ENCODE peak calls at places on chromosomes 11 and 22, in ten cellular contexts. E, V, L, K, Y, P, R, Q, G and O are unnamed samples.

GRCh38 chr11:47270331-47271271 is 668 bp downstream of the MADD start:
- DNase-seq in L (no peak), V (no peak), K (no peak), G (no peak), P (peak), R (peak), E (peak), Y (no peak), Q (no peak), O (no peak)

GRCh38 chr11:104928831-104929230 is 30.6 kb upstream of the CASP12 start:
- DNase-seq in G (no peak), V (no peak), R (no peak), K (no peak), E (no peak), L (no peak), P (no peak), Y (no peak), Q (no peak), O (no peak)

GRCh38 chr11:59556115-59556882 is 45.0 kb downstream of the OR4D9 start:
- DNase-seq in P (peak), V (no peak), Q (no peak), E (peak), K (no peak), L (peak), Y (peak), R (no peak), G (no peak), O (peak)

GRCh38 chr22:42813501-42813900 is 43.6 kb downstream of the ARFGAP3 start:
- DNase-seq in E (no peak), Y (no peak), Q (no peak), V (no peak), K (no peak), L (peak), P (no peak), G (no peak), R (no peak), O (no peak)

GRCh38 chr22:27460596-27461347 is 340.8 kb downstream of the MN1 start:
- DNase-seq in L (no peak), R (no peak), G (no peak), K (no peak), Y (peak), V (no peak), E (no peak), P (peak), Q (peak), O (no peak)

GRCh38 chr22:25777870-25778269 is 35.9 kb downstream of the MYO18B start:
- DNase-seq in E (peak), L (no peak), Q (no peak), R (no peak), V (no peak), K (no peak), Y (no peak), P (peak), G (peak), O (peak)

GRCh38 chr22:44179196-44179988 is 1.3 kb upstream of the PARVG start:
- DNase-seq in P (no peak), R (no peak), Q (no peak), V (no peak), K (no peak), E (no peak), Y (no peak), G (no peak), L (no peak), O (no peak)

GRCh38 chr11:122836916-122837315 is 1.4 kb upstream of the CRTAM start:
- DNase-seq in Y (no peak), R (no peak), L (no peak), K (no peak), E (no peak), Q (no peak), G (no peak), P (no peak), V (no peak), O (no peak)

GRCh38 chr11:117992136-117992535 is 5.9 kb downstream of the IL10RA start:
- DNase-seq in Q (no peak), G (no peak), Y (no peak), K (no peak), V (no peak), E (no peak), L (no peak), R (no peak), P (no peak), O (no peak)

GRCh38 chr11:14184548-14184947 is 174.4 kb downstream of the RRAS2 start:
- DNase-seq in Q (no peak), Y (no peak), K (peak), E (no peak), L (no peak), G (no peak), R (no peak), P (no peak), V (no peak), O (no peak)

GRCh38 chr11:102269927-102270326 is 47.4 kb upstream of the BIRC3 start:
- DNase-seq in K (no peak), G (no peak), V (no peak), Y (no peak), Q (no peak), R (no peak), E (no peak), P (peak), L (no peak), O (no peak)

GRCh38 chr11:17298302-17298701 is 21.8 kb downstream of the NUCB2 start:
- DNase-seq in R (peak), Q (no peak), Y (no peak), K (no peak), G (no peak), L (no peak), E (no peak), V (no peak), P (no peak), O (no peak)

GRCh38 chr22:46649176-46650077 is 29.2 kb downstream of the GRAMD4 start:
- DNase-seq in L (no peak), V (peak), K (no peak), Y (no peak), E (peak), G (no peak), Q (no peak), P (no peak), R (no peak), O (no peak)

DNA sequence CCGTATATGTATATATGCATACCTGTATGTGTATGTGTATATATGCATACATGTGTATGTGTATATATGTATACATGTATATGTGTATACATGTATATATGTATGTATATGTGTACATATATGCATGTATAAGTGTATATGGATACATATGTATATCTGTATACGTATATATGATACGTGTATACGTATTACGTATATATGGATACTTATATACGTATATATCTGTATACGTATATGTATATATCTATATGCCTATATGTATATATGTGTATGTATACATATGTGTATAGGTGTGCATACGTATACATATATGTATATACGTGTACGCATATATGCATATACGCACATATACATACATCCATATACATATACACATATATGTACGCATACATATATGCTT is 681.6 kb upstream of the ANO3 start:
- DNase-seq in G (no peak), Q (no peak), L (no peak), Y (no peak), V (no peak), R (no peak), E (no peak), P (no peak), K (no peak), O (no peak)
- TF ChIP-seq CTCF in G (no peak), Q (no peak), L (no peak), Y (no peak), V (no peak), R (no peak), E (no peak), P (no peak), K (no peak), O (no peak)

DNA sequence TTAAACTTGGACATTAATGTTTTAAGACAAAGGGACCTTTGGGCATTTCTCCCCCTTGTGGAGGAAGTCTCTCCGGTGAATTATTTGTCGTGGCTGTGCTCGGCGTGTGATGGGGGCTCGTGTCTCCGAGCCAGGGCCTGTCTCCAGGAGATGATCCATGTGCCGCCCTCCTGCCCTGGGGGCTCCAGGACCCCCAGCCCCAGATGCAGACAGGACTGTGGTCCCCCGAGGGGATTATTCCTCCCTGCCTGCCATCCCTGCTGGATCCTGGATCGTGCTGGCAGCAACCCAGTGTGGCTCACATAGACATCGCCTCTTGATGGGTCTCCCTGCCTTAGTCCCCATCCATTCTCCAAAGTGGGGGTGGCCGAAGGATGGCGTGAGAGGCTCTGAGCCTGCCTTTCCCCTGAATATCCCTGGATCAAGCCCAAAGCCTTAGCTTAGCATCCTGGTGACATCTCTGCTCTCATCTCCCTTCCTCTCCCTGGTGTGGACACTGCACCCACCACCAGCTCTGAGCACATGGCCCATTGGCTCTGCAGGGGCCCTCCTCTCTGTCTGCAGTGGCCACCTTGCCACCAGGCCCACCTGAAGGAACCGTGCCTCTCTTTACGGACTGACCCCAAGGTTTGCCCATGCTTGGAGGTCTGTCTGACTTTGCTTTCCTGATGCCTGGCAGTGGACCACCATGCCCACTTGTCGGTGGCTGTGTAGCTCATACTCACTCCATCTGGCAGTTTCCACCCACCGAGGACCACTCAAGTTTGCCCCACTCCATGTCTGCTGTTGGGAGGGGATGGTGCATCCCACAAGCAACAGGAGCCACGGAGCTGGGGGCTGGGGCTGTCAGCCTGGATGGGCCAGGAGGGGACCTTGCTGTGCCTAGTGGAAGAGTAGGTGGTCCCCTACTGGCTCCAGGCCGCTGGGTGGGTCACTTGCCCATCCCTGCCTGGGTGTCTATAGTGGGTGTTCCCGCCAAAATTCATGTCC is 56.7 kb downstream of the SMIM38 start:
- DNase-seq in L (no peak), K (no peak), E (no peak), Y (peak), V (peak), G (no peak), R (no peak), Q (no peak), P (no peak), O (no peak)
- TF ChIP-seq CTCF in L (no peak), K (peak), E (no peak), Y (no peak), V (no peak), G (peak), R (no peak), Q (peak), P (peak), O (no peak)

GRCh38 chr11:69803604-69804218 is 15.5 kb downstream of the FGF3 start:
- DNase-seq in R (no peak), L (no peak), K (no peak), Y (no peak), Q (no peak), E (no peak), G (no peak), V (no peak), P (no peak), O (no peak)
- TF ChIP-seq CTCF in R (no peak), L (no peak), K (no peak), Y (no peak), Q (no peak), E (no peak), G (no peak), V (no peak), P (no peak), O (no peak)

GRCh38 chr11:33658195-33658900 is 42.3 kb downstream of the C11orf91 start:
- DNase-seq in P (no peak), Q (no peak), V (no peak), Y (no peak), E (no peak), G (no peak), R (no peak), K (no peak), L (no peak), O (no peak)
- TF ChIP-seq CTCF in P (no peak), Q (no peak), V (no peak), Y (no peak), E (no peak), G (no peak), R (no peak), K (no peak), L (no peak), O (no peak)

GRCh38 chr11:843086-843704 is 543 bp downstream of the TSPAN4 start:
- DNase-seq in Y (no peak), P (no peak), G (no peak), Q (no peak), V (no peak), L (no peak), E (no peak), K (no peak), R (no peak), O (no peak)
- TF ChIP-seq CTCF in Y (no peak), P (peak), G (no peak), Q (no peak), V (no peak), L (no peak), E (no peak), K (no peak), R (no peak), O (no peak)

DNA sequence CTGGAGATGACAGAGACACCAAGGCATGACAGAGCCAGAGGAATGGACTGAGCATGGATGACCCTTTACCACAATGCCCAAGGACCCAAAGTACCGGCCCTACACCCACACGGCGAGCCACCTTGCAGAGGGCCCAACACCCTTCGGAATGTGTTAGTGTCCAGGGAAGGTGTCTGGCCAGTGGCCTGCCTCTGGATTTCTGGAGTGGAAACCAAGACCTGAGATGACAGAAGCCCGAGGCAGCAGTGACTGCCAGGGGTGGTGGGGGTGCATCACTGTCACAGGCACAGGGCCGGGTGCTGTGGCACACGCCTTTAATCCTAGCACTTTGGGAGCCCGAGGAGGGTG is 28.7 kb downstream of the PDGFB start:
- DNase-seq in L (no peak), Y (peak), E (no peak), K (no peak), R (no peak), P (no peak), Q (no peak), V (no peak), G (no peak), O (no peak)
- TF ChIP-seq CTCF in L (no peak), Y (no peak), E (no peak), K (no peak), R (no peak), P (peak), Q (no peak), V (no peak), G (no peak), O (no peak)

DNA sequence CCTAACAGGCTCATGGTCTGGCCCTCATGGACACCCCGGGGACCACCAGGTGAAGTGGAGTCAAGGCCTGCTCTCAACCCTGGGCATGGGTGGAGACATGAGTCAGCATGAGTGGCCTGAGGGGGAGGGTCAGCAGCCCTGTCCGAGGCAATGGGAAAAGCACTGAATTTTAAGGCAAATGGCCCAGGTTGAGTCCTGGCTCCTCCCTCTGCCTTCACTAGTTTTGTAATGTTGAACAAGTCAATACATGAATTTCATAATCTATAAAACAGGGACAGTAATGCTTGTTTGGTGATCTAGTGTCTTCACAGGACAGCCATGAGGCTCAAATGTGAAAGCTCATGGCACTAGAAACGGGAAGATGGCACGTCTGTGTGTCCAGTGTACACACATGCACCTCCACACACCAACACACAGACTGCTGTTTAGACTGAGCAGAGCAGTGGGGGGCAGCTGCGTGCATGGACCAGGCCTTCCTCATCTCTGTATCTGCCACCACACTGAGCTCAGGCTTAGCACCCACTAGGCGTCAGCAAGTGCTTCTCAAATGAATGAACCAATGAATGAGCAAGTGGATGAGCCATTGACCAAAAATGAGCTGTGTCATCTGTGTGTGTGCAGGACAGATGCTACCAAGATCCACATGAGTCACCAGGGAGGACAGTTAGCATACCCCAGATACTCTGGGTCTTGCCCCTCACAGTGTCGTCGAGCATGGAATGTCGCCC is 63.4 kb downstream of the NRXN2 start:
- DNase-seq in Q (peak), R (no peak), Y (no peak), V (no peak), E (no peak), P (peak), G (peak), L (no peak), K (peak), O (no peak)
- TF ChIP-seq CTCF in Q (no peak), R (no peak), Y (no peak), V (no peak), E (peak), P (peak), G (no peak), L (no peak), K (no peak), O (no peak)

GRCh38 chr22:23180893-23181762 is 819 bp downstream of the BCR start:
- DNase-seq in V (no peak), R (peak), L (no peak), Y (no peak), E (no peak), Q (no peak), G (no peak), K (no peak), P (no peak), O (peak)

GRCh38 chr22:23181763-23182288 is 1.5 kb downstream of the BCR start:
- DNase-seq in R (peak), E (no peak), G (no peak), L (no peak), V (no peak), Y (no peak), Q (no peak), K (no peak), P (no peak), O (peak)

GRCh38 chr22:23179381-23180294 is 671 bp upstream of the BCR start:
- DNase-seq in R (peak), Y (peak), G (no peak), V (peak), L (no peak), Q (no peak), P (no peak), K (no peak), E (no peak), O (peak)

GRCh38 chr22:23178512-23179254 is 1.6 kb upstream of the BCR start:
- DNase-seq in Y (no peak), P (no peak), K (no peak), Q (no peak), V (peak), G (no peak), L (peak), E (peak), R (peak), O (peak)

GRCh38 chr22:23180301-23180892 is at the start of gene BCR:
- DNase-seq in L (peak), G (peak), E (peak), Y (no peak), R (peak), K (no peak), P (no peak), V (peak), Q (no peak), O (peak)
- TF ChIP-seq CTCF in L (no peak), G (peak), E (peak), Y (no peak), R (peak), K (no peak), P (peak), V (no peak), Q (peak), O (peak)

DNA sequence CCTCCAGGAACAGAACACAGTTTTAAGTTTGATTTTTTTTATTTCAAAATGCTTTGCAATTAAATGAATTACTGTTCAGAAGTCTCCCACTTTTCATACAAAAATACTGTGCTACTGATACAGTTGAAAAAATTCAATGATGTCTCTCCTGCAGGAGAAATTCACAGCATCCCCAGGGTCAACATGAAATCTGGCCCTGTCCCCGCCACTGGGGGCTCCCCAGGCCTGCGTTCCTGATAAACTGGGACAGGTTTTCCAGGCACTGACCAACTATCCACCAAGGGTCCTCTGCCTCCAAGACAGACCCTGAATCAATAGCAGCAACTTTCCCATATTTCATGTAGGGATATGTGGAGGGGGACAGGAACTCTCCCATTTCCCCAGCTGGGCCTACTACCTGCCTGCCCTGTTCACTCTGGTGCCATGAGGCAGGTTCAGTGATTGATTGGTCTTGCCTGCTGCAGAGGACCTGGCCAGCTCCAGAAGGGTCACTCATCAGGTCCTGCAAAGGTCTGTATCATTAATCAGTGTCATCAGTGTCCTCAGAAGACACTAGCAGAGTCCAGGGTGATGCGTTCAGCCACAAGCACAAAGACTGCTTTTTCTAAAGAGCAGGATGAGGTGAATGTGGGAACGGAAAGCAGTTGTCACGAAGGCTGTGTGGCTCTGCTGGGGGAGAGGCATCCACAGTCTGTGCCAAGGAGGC is 43.4 kb downstream of the PISD start:
- DNase-seq in G (no peak), P (no peak), Q (no peak), K (no peak), L (no peak), Y (no peak), E (no peak), R (no peak), V (no peak), O (no peak)
- TF ChIP-seq CTCF in G (no peak), P (peak), Q (no peak), K (no peak), L (no peak), Y (no peak), E (no peak), R (no peak), V (no peak), O (no peak)